ENCODE peak calls at places on chromosomes 1 and 21, in five cellular contexts. One of them, this sample, is unnamed.

GRCh38 chr21:31108969-31109368 is 70.7 kb upstream of the KRTAP19-8 start:
- DNase-seq in HepG2: no peak
- DNase-seq in H1: no peak
- DNase-seq in K562: no peak
- DNase-seq in HCT116: no peak
- DNase-seq in this sample: no peak

GRCh38 chr1:27872059-27872801 is at the start of gene THEMIS2:
- DNase-seq in H1: no peak
- DNase-seq in K562: peak
- DNase-seq in HCT116: no peak
- DNase-seq in HepG2: no peak
- DNase-seq in this sample: no peak

GRCh38 chr1:25519624-25520023 is 23.8 kb upstream of the LDLRAP1 start:
- DNase-seq in H1: no peak
- DNase-seq in HepG2: no peak
- DNase-seq in K562: no peak
- DNase-seq in HCT116: no peak
- DNase-seq in this sample: no peak

GRCh38 chr1:37485902-37486679 is 11.7 kb downstream of the ZC3H12A start:
- DNase-seq in K562: no peak
- DNase-seq in HepG2: no peak
- DNase-seq in H1: no peak
- DNase-seq in HCT116: no peak
- DNase-seq in this sample: no peak

GRCh38 chr1:157388057-157388456 is 164.3 kb downstream of the FCRL5 start:
- DNase-seq in HepG2: no peak
- DNase-seq in K562: no peak
- DNase-seq in HCT116: no peak
- DNase-seq in H1: no peak
- DNase-seq in this sample: no peak

GRCh38 chr1:177600936-177601335 is 368.9 kb downstream of the SEC16B start:
- DNase-seq in H1: no peak
- DNase-seq in HCT116: no peak
- DNase-seq in HepG2: no peak
- DNase-seq in K562: no peak
- DNase-seq in this sample: no peak

GRCh38 chr1:245771521-245772281 is 616.9 kb downstream of the KIF26B start:
- DNase-seq in K562: no peak
- DNase-seq in HCT116: no peak
- DNase-seq in H1: no peak
- DNase-seq in HepG2: no peak
- DNase-seq in this sample: no peak

GRCh38 chr21:35275776-35276175 is 226.7 kb upstream of the RUNX1 start:
- DNase-seq in K562: no peak
- DNase-seq in HCT116: no peak
- DNase-seq in H1: no peak
- DNase-seq in HepG2: no peak
- DNase-seq in this sample: no peak

GRCh38 chr1:3745590-3746381 is 6.5 kb upstream of the CCDC27 start:
- DNase-seq in H1: no peak
- DNase-seq in HCT116: no peak
- DNase-seq in HepG2: no peak
- DNase-seq in K562: peak
- DNase-seq in this sample: no peak

GRCh38 chr1:18315449-18315848 is 165.3 kb upstream of the KLHDC7A start:
- DNase-seq in HepG2: no peak
- DNase-seq in HCT116: no peak
- DNase-seq in H1: no peak
- DNase-seq in K562: no peak
- DNase-seq in this sample: no peak

GRCh38 chr1:18313523-18313922 is 167.2 kb upstream of the KLHDC7A start:
- DNase-seq in HCT116: no peak
- DNase-seq in HepG2: no peak
- DNase-seq in K562: no peak
- DNase-seq in H1: no peak
- DNase-seq in this sample: no peak

GRCh38 chr1:18309552-18310155 is 171.1 kb upstream of the KLHDC7A start:
- DNase-seq in HCT116: no peak
- DNase-seq in HepG2: no peak
- DNase-seq in K562: no peak
- DNase-seq in H1: no peak
- DNase-seq in this sample: no peak

GRCh38 chr1:18314399-18314798 is 166.3 kb upstream of the KLHDC7A start:
- DNase-seq in H1: no peak
- DNase-seq in HCT116: no peak
- DNase-seq in K562: no peak
- DNase-seq in HepG2: no peak
- DNase-seq in this sample: no peak

GRCh38 chr1:18312961-18313360 is 167.8 kb upstream of the KLHDC7A start:
- DNase-seq in K562: no peak
- DNase-seq in HCT116: no peak
- DNase-seq in HepG2: no peak
- DNase-seq in H1: no peak
- DNase-seq in this sample: no peak
- H3K27ac ChIP-seq in K562: no peak
- H3K27ac ChIP-seq in HCT116: no peak
- H3K27ac ChIP-seq in HepG2: no peak
- H3K27ac ChIP-seq in H1: no peak
- H3K27ac ChIP-seq in this sample: no peak

GRCh38 chr1:229029644-229030235 is 241.2 kb upstream of the RAB4A start:
- DNase-seq in HepG2: no peak
- DNase-seq in K562: no peak
- DNase-seq in HCT116: no peak
- DNase-seq in H1: no peak
- DNase-seq in this sample: no peak

GRCh38 chr1:229028987-229029550 is 241.8 kb upstream of the RAB4A start:
- DNase-seq in HCT116: no peak
- DNase-seq in K562: no peak
- DNase-seq in H1: no peak
- DNase-seq in HepG2: no peak
- DNase-seq in this sample: no peak

GRCh38 chr1:229031491-229032341 is 239.2 kb upstream of the RAB4A start:
- DNase-seq in H1: no peak
- DNase-seq in K562: no peak
- DNase-seq in HCT116: no peak
- DNase-seq in HepG2: peak
- DNase-seq in this sample: no peak

GRCh38 chr1:229032455-229032854 is 238.5 kb upstream of the RAB4A start:
- DNase-seq in K562: no peak
- DNase-seq in HepG2: peak
- DNase-seq in HCT116: no peak
- DNase-seq in H1: no peak
- DNase-seq in this sample: no peak

GRCh38 chr1:229030642-229031390 is 240.1 kb upstream of the RAB4A start:
- DNase-seq in H1: no peak
- DNase-seq in K562: no peak
- DNase-seq in HepG2: no peak
- DNase-seq in HCT116: no peak
- DNase-seq in this sample: no peak
- TF ChIP-seq SP1 in H1: no peak
- TF ChIP-seq SP1 in K562: no peak
- TF ChIP-seq SP1 in HepG2: no peak
- TF ChIP-seq SP1 in HCT116: no peak
- TF ChIP-seq SP1 in this sample: no peak

DNA sequence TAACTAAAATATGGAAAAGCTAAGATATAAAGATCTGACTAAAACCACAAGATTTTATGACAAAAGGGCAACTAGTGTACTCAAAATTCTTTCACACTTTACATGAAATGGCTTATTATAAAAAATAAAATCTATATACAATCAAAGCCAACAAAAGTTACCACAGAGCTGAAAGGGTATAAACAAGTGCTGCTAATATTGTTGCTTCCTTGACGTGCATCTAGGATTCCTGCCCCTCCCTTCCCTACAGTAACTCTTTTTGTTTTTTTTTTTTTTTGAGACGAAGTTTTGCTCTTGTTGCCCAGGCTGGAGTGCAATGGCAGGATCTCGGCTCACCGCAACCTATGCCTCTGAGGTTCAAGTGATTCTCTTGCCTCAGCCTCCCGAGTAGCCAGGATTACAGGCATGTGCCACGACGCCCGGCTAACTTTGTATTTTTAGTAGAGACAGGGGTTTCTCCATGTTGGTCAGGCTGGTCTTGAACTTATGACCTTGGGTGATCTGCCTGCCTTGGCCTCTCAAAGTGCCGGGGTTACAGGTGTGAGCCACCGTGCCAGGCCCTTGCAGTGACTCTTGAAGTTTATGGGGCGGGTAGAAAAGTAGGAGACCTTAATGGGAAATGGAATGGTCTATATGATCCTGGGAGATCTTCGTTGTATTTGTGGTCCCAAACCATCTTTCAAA is 4.5 kb downstream of the SRSF4 start:
- DNase-seq in H1: no peak
- DNase-seq in HCT116: no peak
- DNase-seq in K562: no peak
- DNase-seq in HepG2: no peak
- DNase-seq in this sample: no peak
- H3K27ac ChIP-seq in H1: no peak
- H3K27ac ChIP-seq in HCT116: no peak
- H3K27ac ChIP-seq in K562: peak
- H3K27ac ChIP-seq in HepG2: peak
- H3K27ac ChIP-seq in this sample: no peak

DNA sequence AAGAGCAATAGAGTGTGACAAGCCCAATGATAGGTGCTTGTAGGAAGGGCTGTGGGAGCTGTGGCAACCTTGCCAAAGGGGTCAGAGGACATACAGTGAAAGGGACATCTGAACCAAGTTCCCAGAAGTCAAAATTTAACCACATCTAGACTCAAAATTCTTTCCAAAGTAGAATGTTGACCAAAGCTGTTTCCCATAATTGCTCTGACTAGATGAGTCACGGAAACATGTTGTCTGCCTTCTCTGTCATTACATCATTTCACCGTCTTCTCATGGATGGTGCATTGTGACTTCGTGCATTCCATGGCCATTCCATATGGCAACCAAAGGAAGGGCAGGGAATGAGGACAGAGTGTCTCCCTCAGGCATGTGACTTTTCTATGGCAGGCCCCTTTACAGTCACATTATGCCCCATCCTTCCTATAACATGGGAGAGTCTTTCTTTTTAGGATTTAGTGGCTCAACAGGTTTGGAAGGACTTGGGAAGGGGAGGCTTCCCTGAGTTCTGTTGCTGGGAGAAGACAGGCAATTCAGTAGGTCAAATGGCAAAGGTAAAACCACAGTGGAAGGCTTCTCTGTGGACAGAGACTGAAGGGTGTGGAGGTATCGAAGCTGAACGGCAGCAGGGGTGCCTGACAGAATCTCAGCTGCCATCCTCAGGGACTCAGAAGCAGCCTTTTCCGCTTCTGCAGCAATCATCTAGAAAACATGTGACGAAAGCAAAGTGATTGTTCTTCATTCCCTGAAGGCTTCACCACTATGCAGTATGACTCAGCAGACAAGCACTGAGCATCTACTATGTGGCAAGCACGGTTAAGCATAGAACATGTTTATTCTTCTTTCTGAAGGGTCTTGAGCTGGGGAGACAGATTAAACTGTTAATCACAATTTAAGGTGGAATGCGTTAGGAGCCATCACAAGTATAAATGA is 24.7 kb downstream of the NPHS2 start:
- DNase-seq in HepG2: peak
- DNase-seq in H1: no peak
- DNase-seq in K562: no peak
- DNase-seq in HCT116: no peak
- DNase-seq in this sample: peak
- TF ChIP-seq SP1 in HepG2: no peak
- TF ChIP-seq SP1 in H1: no peak
- TF ChIP-seq SP1 in K562: no peak
- TF ChIP-seq SP1 in HCT116: no peak
- TF ChIP-seq SP1 in this sample: no peak

This sample was measured in GM12878.